ENCODE peak calls at places on chromosomes 13 and 19, in six cellular contexts. One of them, this sample, is unnamed.

GRCh38 chr13:80251403-80251802 is 89.5 kb downstream of the SPRY2 start:
- DNase-seq in transverse colon: no peak
- DNase-seq in stomach: no peak
- DNase-seq in Panc1: no peak
- DNase-seq in prostate gland: no peak
- DNase-seq in suprapubic skin: no peak
- DNase-seq in this sample: no peak

GRCh38 chr13:29568731-29569130 is 26.8 kb downstream of the SLC7A1 start:
- DNase-seq in transverse colon: no peak
- DNase-seq in stomach: no peak
- DNase-seq in Panc1: no peak
- DNase-seq in prostate gland: no peak
- DNase-seq in suprapubic skin: no peak
- DNase-seq in this sample: peak

GRCh38 chr13:73740681-73741080 is 393.5 kb downstream of the KLF12 start:
- DNase-seq in transverse colon: no peak
- DNase-seq in stomach: no peak
- DNase-seq in Panc1: no peak
- DNase-seq in prostate gland: no peak
- DNase-seq in suprapubic skin: no peak
- DNase-seq in this sample: no peak

GRCh38 chr19:13155472-13156284 is 5.5 kb downstream of the IER2 start:
- DNase-seq in transverse colon: peak
- DNase-seq in stomach: peak
- DNase-seq in Panc1: no peak
- DNase-seq in prostate gland: peak
- DNase-seq in suprapubic skin: peak
- DNase-seq in this sample: peak

GRCh38 chr19:11227201-11227886 is 12.1 kb upstream of the ANGPTL8 start:
- DNase-seq in transverse colon: no peak
- DNase-seq in stomach: no peak
- DNase-seq in Panc1: no peak
- DNase-seq in prostate gland: no peak
- DNase-seq in suprapubic skin: no peak
- DNase-seq in this sample: peak

GRCh38 chr13:22103046-22103445 is 432.2 kb downstream of the FGF9 start:
- DNase-seq in transverse colon: no peak
- DNase-seq in stomach: no peak
- DNase-seq in Panc1: no peak
- DNase-seq in prostate gland: no peak
- DNase-seq in suprapubic skin: no peak
- DNase-seq in this sample: no peak

GRCh38 chr19:29211562-29212416 is 1.2 kb downstream of the UQCRFS1 start:
- DNase-seq in transverse colon: peak
- DNase-seq in stomach: no peak
- DNase-seq in Panc1: no peak
- DNase-seq in prostate gland: no peak
- DNase-seq in suprapubic skin: no peak
- DNase-seq in this sample: no peak

GRCh38 chr13:30845297-30846214 is 60.5 kb upstream of the MEDAG start:
- DNase-seq in transverse colon: no peak
- DNase-seq in stomach: no peak
- DNase-seq in Panc1: no peak
- DNase-seq in prostate gland: no peak
- DNase-seq in suprapubic skin: no peak
- DNase-seq in this sample: no peak

GRCh38 chr13:99425485-99426341 is 75.6 kb upstream of the TM9SF2 start:
- DNase-seq in transverse colon: peak
- DNase-seq in stomach: peak
- DNase-seq in Panc1: no peak
- DNase-seq in prostate gland: no peak
- DNase-seq in suprapubic skin: no peak
- DNase-seq in this sample: no peak

GRCh38 chr13:39410089-39410901 is 192.7 kb downstream of the LHFPL6 start:
- DNase-seq in transverse colon: no peak
- DNase-seq in stomach: no peak
- DNase-seq in Panc1: no peak
- DNase-seq in prostate gland: no peak
- DNase-seq in suprapubic skin: no peak
- DNase-seq in this sample: peak
- TF ChIP-seq POLR2AphosphoS5 in transverse colon: no peak
- TF ChIP-seq POLR2AphosphoS5 in stomach: no peak
- TF ChIP-seq POLR2AphosphoS5 in Panc1: no peak
- TF ChIP-seq POLR2AphosphoS5 in prostate gland: no peak
- TF ChIP-seq POLR2AphosphoS5 in suprapubic skin: no peak
- TF ChIP-seq POLR2AphosphoS5 in this sample: no peak

GRCh38 chr19:41907994-41908615 is 20.1 kb downstream of the ERFL start:
- DNase-seq in transverse colon: no peak
- DNase-seq in stomach: no peak
- DNase-seq in Panc1: no peak
- DNase-seq in prostate gland: no peak
- DNase-seq in suprapubic skin: no peak
- DNase-seq in this sample: no peak
- TF ChIP-seq POLR2AphosphoS5 in transverse colon: no peak
- TF ChIP-seq POLR2AphosphoS5 in stomach: no peak
- TF ChIP-seq POLR2AphosphoS5 in Panc1: no peak
- TF ChIP-seq POLR2AphosphoS5 in prostate gland: no peak
- TF ChIP-seq POLR2AphosphoS5 in suprapubic skin: no peak
- TF ChIP-seq POLR2AphosphoS5 in this sample: no peak

DNA sequence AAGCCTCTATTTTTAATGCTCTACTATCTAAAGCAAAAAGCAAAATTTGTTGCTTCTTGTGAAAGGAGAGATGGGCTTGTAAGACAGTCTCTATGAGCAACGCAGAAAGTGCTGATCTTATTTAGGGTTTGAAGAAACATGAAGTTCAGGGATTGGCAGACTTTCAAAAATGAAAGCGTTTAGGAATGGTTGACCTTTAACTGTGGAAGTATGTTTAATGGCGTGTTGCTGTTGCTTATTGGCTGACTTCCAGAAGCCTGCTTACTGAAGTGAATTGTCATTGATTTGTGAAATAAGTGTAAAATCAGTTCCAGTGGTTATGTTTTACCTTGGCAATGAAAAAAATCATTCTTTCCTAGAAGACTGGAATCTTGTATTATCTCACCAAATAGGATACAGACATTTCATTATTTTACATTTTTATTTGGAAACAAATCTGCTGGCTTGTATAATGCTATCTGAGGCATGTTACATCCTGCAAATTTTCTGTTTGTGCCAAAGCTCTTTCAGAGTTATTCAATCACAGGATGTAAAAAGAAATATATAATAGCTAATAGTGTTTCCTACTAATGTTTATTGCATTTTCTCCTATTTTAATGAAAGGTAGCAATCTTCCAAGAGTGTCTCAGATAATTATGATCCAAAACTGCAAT is 221.3 kb upstream of the SLITRK6 start:
- DNase-seq in transverse colon: no peak
- DNase-seq in stomach: no peak
- DNase-seq in Panc1: no peak
- DNase-seq in prostate gland: no peak
- DNase-seq in suprapubic skin: no peak
- DNase-seq in this sample: no peak
- TF ChIP-seq POLR2AphosphoS5 in transverse colon: no peak
- TF ChIP-seq POLR2AphosphoS5 in stomach: no peak
- TF ChIP-seq POLR2AphosphoS5 in Panc1: no peak
- TF ChIP-seq POLR2AphosphoS5 in prostate gland: no peak
- TF ChIP-seq POLR2AphosphoS5 in suprapubic skin: no peak
- TF ChIP-seq POLR2AphosphoS5 in this sample: no peak

GRCh38 chr19:31943305-31943704 is 402.1 kb upstream of the ZNF507 start:
- DNase-seq in transverse colon: no peak
- DNase-seq in stomach: no peak
- DNase-seq in Panc1: no peak
- DNase-seq in prostate gland: peak
- DNase-seq in suprapubic skin: no peak
- DNase-seq in this sample: no peak
- TF ChIP-seq POLR2AphosphoS5 in transverse colon: no peak
- TF ChIP-seq POLR2AphosphoS5 in stomach: no peak
- TF ChIP-seq POLR2AphosphoS5 in Panc1: no peak
- TF ChIP-seq POLR2AphosphoS5 in prostate gland: no peak
- TF ChIP-seq POLR2AphosphoS5 in suprapubic skin: no peak
- TF ChIP-seq POLR2AphosphoS5 in this sample: no peak

GRCh38 chr19:6576869-6577281 is 14.1 kb downstream of the CD70 start:
- DNase-seq in transverse colon: peak
- DNase-seq in stomach: no peak
- DNase-seq in Panc1: no peak
- DNase-seq in prostate gland: no peak
- DNase-seq in suprapubic skin: no peak
- DNase-seq in this sample: no peak

GRCh38 chr19:6577410-6578125 is 13.4 kb downstream of the CD70 start:
- DNase-seq in transverse colon: peak
- DNase-seq in stomach: no peak
- DNase-seq in Panc1: no peak
- DNase-seq in prostate gland: no peak
- DNase-seq in suprapubic skin: no peak
- DNase-seq in this sample: peak

GRCh38 chr19:6579450-6580178 is 11.3 kb downstream of the CD70 start:
- DNase-seq in transverse colon: no peak
- DNase-seq in stomach: no peak
- DNase-seq in Panc1: no peak
- DNase-seq in prostate gland: no peak
- DNase-seq in suprapubic skin: no peak
- DNase-seq in this sample: no peak

GRCh38 chr19:6586056-6586455 is 4.9 kb downstream of the CD70 start:
- DNase-seq in transverse colon: no peak
- DNase-seq in stomach: no peak
- DNase-seq in Panc1: no peak
- DNase-seq in prostate gland: no peak
- DNase-seq in suprapubic skin: no peak
- DNase-seq in this sample: no peak

DNA sequence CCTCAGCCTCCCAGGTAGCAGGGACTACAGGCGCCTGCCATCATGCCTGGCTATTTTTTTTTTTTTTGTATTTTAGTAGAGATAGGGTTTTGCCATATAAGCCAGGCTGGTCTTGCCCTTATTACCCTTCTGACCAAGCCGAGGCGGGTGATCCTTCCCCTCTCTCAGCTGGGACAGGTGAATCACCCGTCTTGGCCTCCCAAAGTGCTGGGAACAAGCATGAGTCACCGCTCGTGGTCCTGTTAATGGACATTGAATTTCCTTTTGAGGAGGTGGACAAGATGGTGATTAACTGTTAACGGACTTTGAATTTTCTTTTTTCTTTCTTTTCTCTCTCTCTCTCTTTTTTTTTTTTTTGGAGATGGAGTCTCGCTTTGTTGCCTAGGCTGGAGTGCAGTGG is 10.6 kb downstream of the CD70 start:
- DNase-seq in transverse colon: no peak
- DNase-seq in stomach: no peak
- DNase-seq in Panc1: peak
- DNase-seq in prostate gland: no peak
- DNase-seq in suprapubic skin: no peak
- DNase-seq in this sample: peak
- TF ChIP-seq POLR2AphosphoS5 in transverse colon: no peak
- TF ChIP-seq POLR2AphosphoS5 in stomach: no peak
- TF ChIP-seq POLR2AphosphoS5 in Panc1: no peak
- TF ChIP-seq POLR2AphosphoS5 in prostate gland: no peak
- TF ChIP-seq POLR2AphosphoS5 in suprapubic skin: no peak
- TF ChIP-seq POLR2AphosphoS5 in this sample: no peak

GRCh38 chr19:18418034-18418724 is 1.0 kb upstream of the SSBP4 start:
- DNase-seq in transverse colon: no peak
- DNase-seq in stomach: no peak
- DNase-seq in Panc1: no peak
- DNase-seq in prostate gland: no peak
- DNase-seq in suprapubic skin: peak
- DNase-seq in this sample: no peak

GRCh38 chr19:18416778-18417249 is 2.4 kb upstream of the SSBP4 start:
- DNase-seq in transverse colon: peak
- DNase-seq in stomach: peak
- DNase-seq in Panc1: no peak
- DNase-seq in prostate gland: peak
- DNase-seq in suprapubic skin: peak
- DNase-seq in this sample: peak

GRCh38 chr19:18419195-18419698 is at the start of gene SSBP4:
- DNase-seq in transverse colon: peak
- DNase-seq in stomach: peak
- DNase-seq in Panc1: no peak
- DNase-seq in prostate gland: peak
- DNase-seq in suprapubic skin: peak
- DNase-seq in this sample: peak

GRCh38 chr19:18418725-18419194 is 438 bp upstream of the SSBP4 start:
- DNase-seq in transverse colon: peak
- DNase-seq in stomach: no peak
- DNase-seq in Panc1: no peak
- DNase-seq in prostate gland: no peak
- DNase-seq in suprapubic skin: peak
- DNase-seq in this sample: no peak

DNA sequence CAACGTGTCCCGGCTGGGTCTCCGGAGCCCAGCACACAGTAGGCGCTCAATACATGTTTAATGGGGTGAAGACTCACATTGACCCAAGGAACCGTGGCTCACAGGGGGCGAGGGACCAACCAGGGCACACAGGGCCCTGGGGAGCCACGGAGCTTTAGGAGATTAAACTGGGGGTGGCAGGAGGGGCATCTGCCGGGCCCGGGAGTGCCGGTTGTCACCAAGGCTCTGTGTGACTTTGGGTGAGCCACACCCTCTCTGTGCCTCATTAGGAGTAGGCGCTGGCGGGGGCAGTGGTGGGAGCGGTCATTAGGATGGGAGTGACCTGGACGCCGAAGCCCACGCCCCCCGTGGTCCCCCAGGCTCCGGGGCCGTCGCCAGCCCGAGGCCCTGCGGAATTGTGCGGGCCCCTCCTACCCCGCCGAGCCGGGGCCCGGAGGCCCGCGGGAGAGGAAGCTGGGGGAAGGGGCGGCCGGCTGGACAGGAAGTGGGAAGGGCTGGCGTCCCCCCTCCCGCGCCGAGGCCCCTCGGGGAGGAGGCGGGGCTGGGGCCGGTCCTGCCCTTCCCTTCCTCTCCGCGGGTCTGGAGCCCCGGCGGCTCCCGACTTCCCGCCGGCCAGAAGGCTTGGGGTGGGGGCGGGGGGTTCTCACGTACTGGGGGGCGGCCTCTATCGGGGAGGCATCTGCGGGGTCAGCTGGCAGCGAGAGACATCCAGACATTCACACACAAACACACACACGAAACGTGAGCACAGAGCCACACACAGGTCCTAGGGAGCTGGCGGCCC is 1.8 kb upstream of the SSBP4 start:
- DNase-seq in transverse colon: peak
- DNase-seq in stomach: no peak
- DNase-seq in Panc1: no peak
- DNase-seq in prostate gland: no peak
- DNase-seq in suprapubic skin: peak
- DNase-seq in this sample: peak
- TF ChIP-seq POLR2AphosphoS5 in transverse colon: no peak
- TF ChIP-seq POLR2AphosphoS5 in stomach: no peak
- TF ChIP-seq POLR2AphosphoS5 in Panc1: no peak
- TF ChIP-seq POLR2AphosphoS5 in prostate gland: peak
- TF ChIP-seq POLR2AphosphoS5 in suprapubic skin: no peak
- TF ChIP-seq POLR2AphosphoS5 in this sample: peak